ENCODE peak calls at places on chromosome 5, in five cellular contexts. One of them, this sample, is unnamed.

GRCh38 chr5:115050860-115051259 is 118.8 kb downstream of the TRIM36 start:
- DNase-seq in psoas muscle: no peak
- DNase-seq in fibroblast of lung: peak
- DNase-seq in skeletal muscle cell: no peak
- DNase-seq in upper lobe of right lung: no peak
- DNase-seq in this sample: no peak

GRCh38 chr5:150398432-150399157 is 14.1 kb downstream of the CD74 start:
- DNase-seq in upper lobe of right lung: no peak
- DNase-seq in psoas muscle: no peak
- DNase-seq in fibroblast of lung: no peak
- DNase-seq in skeletal muscle cell: no peak
- DNase-seq in this sample: no peak

GRCh38 chr5:56375011-56375410 is 141.9 kb upstream of the ANKRD55 start:
- DNase-seq in skeletal muscle cell: no peak
- DNase-seq in psoas muscle: no peak
- DNase-seq in upper lobe of right lung: no peak
- DNase-seq in fibroblast of lung: no peak
- DNase-seq in this sample: no peak

GRCh38 chr5:6187501-6187900 is 190.8 kb downstream of the MED10 start:
- DNase-seq in skeletal muscle cell: no peak
- DNase-seq in upper lobe of right lung: no peak
- DNase-seq in fibroblast of lung: no peak
- DNase-seq in psoas muscle: no peak
- DNase-seq in this sample: no peak

GRCh38 chr5:140631831-140632365 is 1.1 kb downstream of the CD14 start:
- DNase-seq in psoas muscle: peak
- DNase-seq in upper lobe of right lung: no peak
- DNase-seq in fibroblast of lung: no peak
- DNase-seq in skeletal muscle cell: no peak
- DNase-seq in this sample: no peak

GRCh38 chr5:95717439-95717838 is 13.7 kb upstream of the RHOBTB3 start:
- DNase-seq in skeletal muscle cell: no peak
- DNase-seq in psoas muscle: no peak
- DNase-seq in upper lobe of right lung: no peak
- DNase-seq in fibroblast of lung: no peak
- DNase-seq in this sample: no peak

GRCh38 chr5:1343931-1344901 is 683 bp downstream of the CLPTM1L start:
- DNase-seq in skeletal muscle cell: no peak
- DNase-seq in fibroblast of lung: peak
- DNase-seq in psoas muscle: no peak
- DNase-seq in upper lobe of right lung: no peak
- DNase-seq in this sample: no peak

GRCh38 chr5:112386716-112387115 is 32.4 kb downstream of the EPB41L4A start:
- DNase-seq in psoas muscle: no peak
- DNase-seq in upper lobe of right lung: no peak
- DNase-seq in skeletal muscle cell: no peak
- DNase-seq in fibroblast of lung: no peak
- DNase-seq in this sample: no peak

GRCh38 chr5:111495159-111495558 is 17.2 kb downstream of the STARD4 start:
- DNase-seq in upper lobe of right lung: no peak
- DNase-seq in skeletal muscle cell: no peak
- DNase-seq in psoas muscle: no peak
- DNase-seq in fibroblast of lung: no peak
- DNase-seq in this sample: no peak

GRCh38 chr5:179614745-179615144 is 8.7 kb downstream of the HNRNPH1 start:
- DNase-seq in skeletal muscle cell: no peak
- DNase-seq in psoas muscle: no peak
- DNase-seq in fibroblast of lung: no peak
- DNase-seq in upper lobe of right lung: peak
- DNase-seq in this sample: no peak

GRCh38 chr5:173745123-173745522 is 128.7 kb upstream of the BOD1 start:
- DNase-seq in psoas muscle: no peak
- DNase-seq in upper lobe of right lung: no peak
- DNase-seq in skeletal muscle cell: no peak
- DNase-seq in fibroblast of lung: no peak
- DNase-seq in this sample: peak

GRCh38 chr5:16918891-16919671 is 17.0 kb downstream of the MYO10 start:
- DNase-seq in fibroblast of lung: no peak
- DNase-seq in upper lobe of right lung: no peak
- DNase-seq in psoas muscle: no peak
- DNase-seq in skeletal muscle cell: no peak
- DNase-seq in this sample: no peak

GRCh38 chr5:139961435-139962157 is 81.5 kb downstream of the NRG2 start:
- DNase-seq in upper lobe of right lung: peak
- DNase-seq in skeletal muscle cell: no peak
- DNase-seq in psoas muscle: no peak
- DNase-seq in fibroblast of lung: no peak
- DNase-seq in this sample: no peak

GRCh38 chr5:79464695-79465332 is 49.1 kb downstream of the HOMER1 start:
- DNase-seq in upper lobe of right lung: no peak
- DNase-seq in psoas muscle: no peak
- DNase-seq in skeletal muscle cell: no peak
- DNase-seq in fibroblast of lung: no peak
- DNase-seq in this sample: no peak

GRCh38 chr5:154486427-154486866 is 8.4 kb upstream of the HAND1 start:
- DNase-seq in psoas muscle: no peak
- DNase-seq in fibroblast of lung: no peak
- DNase-seq in skeletal muscle cell: no peak
- DNase-seq in upper lobe of right lung: no peak
- DNase-seq in this sample: no peak

GRCh38 chr5:72649449-72649848 is 142.2 kb upstream of the ZNF366 start:
- DNase-seq in upper lobe of right lung: no peak
- DNase-seq in skeletal muscle cell: no peak
- DNase-seq in fibroblast of lung: peak
- DNase-seq in psoas muscle: no peak
- DNase-seq in this sample: no peak

GRCh38 chr5:91194861-91195460 is 188.2 kb downstream of the ARRDC3 start:
- DNase-seq in upper lobe of right lung: no peak
- DNase-seq in fibroblast of lung: no peak
- DNase-seq in psoas muscle: no peak
- DNase-seq in skeletal muscle cell: no peak
- DNase-seq in this sample: peak

GRCh38 chr5:72248352-72249032 is 71.5 kb downstream of the MRPS27 start:
- DNase-seq in fibroblast of lung: peak
- DNase-seq in psoas muscle: no peak
- DNase-seq in skeletal muscle cell: peak
- DNase-seq in upper lobe of right lung: no peak
- DNase-seq in this sample: no peak

GRCh38 chr5:443239-444151 is 519 bp downstream of the EXOC3 start:
- DNase-seq in upper lobe of right lung: peak
- DNase-seq in skeletal muscle cell: no peak
- DNase-seq in psoas muscle: peak
- DNase-seq in fibroblast of lung: no peak
- DNase-seq in this sample: peak

GRCh38 chr5:64147849-64148441 is 17.7 kb upstream of the RNF180 start:
- DNase-seq in upper lobe of right lung: peak
- DNase-seq in fibroblast of lung: peak
- DNase-seq in skeletal muscle cell: peak
- DNase-seq in psoas muscle: peak
- DNase-seq in this sample: peak

GRCh38 chr5:13695076-13695712 is 249.3 kb downstream of the DNAH5 start:
- DNase-seq in upper lobe of right lung: no peak
- DNase-seq in fibroblast of lung: no peak
- DNase-seq in skeletal muscle cell: no peak
- DNase-seq in psoas muscle: no peak
- DNase-seq in this sample: no peak

GRCh38 chr5:171577940-171578856 is 158.8 kb downstream of the FGF18 start:
- DNase-seq in skeletal muscle cell: no peak
- DNase-seq in upper lobe of right lung: no peak
- DNase-seq in psoas muscle: peak
- DNase-seq in fibroblast of lung: no peak
- DNase-seq in this sample: no peak

GRCh38 chr5:74567351-74567870 is 73.1 kb downstream of the ENC1 start:
- DNase-seq in fibroblast of lung: no peak
- DNase-seq in skeletal muscle cell: no peak
- DNase-seq in psoas muscle: no peak
- DNase-seq in upper lobe of right lung: no peak
- DNase-seq in this sample: peak

GRCh38 chr5:124343451-124343867 is 403.0 kb downstream of the ZNF608 start:
- DNase-seq in upper lobe of right lung: no peak
- DNase-seq in skeletal muscle cell: peak
- DNase-seq in fibroblast of lung: peak
- DNase-seq in psoas muscle: no peak
- DNase-seq in this sample: no peak

GRCh38 chr5:119353213-119353612 is 2.6 kb upstream of the TNFAIP8 start:
- DNase-seq in skeletal muscle cell: no peak
- DNase-seq in psoas muscle: no peak
- DNase-seq in upper lobe of right lung: no peak
- DNase-seq in fibroblast of lung: no peak
- DNase-seq in this sample: no peak

GRCh38 chr5:66207800-66208561 is 63.9 kb downstream of the SREK1 start:
- DNase-seq in skeletal muscle cell: no peak
- DNase-seq in upper lobe of right lung: no peak
- DNase-seq in psoas muscle: no peak
- DNase-seq in fibroblast of lung: peak
- DNase-seq in this sample: no peak

GRCh38 chr5:115948013-115948605 is 14.2 kb upstream of the LVRN start:
- DNase-seq in skeletal muscle cell: peak
- DNase-seq in upper lobe of right lung: no peak
- DNase-seq in fibroblast of lung: no peak
- DNase-seq in psoas muscle: peak
- DNase-seq in this sample: no peak

GRCh38 chr5:4294878-4295277 is 699.2 kb downstream of the IRX1 start:
- DNase-seq in fibroblast of lung: no peak
- DNase-seq in upper lobe of right lung: no peak
- DNase-seq in skeletal muscle cell: no peak
- DNase-seq in psoas muscle: no peak
- DNase-seq in this sample: no peak

GRCh38 chr5:77103457-77103856 is 16.4 kb upstream of the ZBED3 start:
- DNase-seq in skeletal muscle cell: no peak
- DNase-seq in upper lobe of right lung: no peak
- DNase-seq in psoas muscle: no peak
- DNase-seq in fibroblast of lung: no peak
- DNase-seq in this sample: no peak

GRCh38 chr5:85576666-85577065 is 1041.1 kb upstream of the COX7C start:
- DNase-seq in fibroblast of lung: no peak
- DNase-seq in psoas muscle: no peak
- DNase-seq in skeletal muscle cell: no peak
- DNase-seq in upper lobe of right lung: no peak
- DNase-seq in this sample: no peak

GRCh38 chr5:74184649-74185048 is 455.9 kb downstream of the ENC1 start:
- DNase-seq in fibroblast of lung: no peak
- DNase-seq in psoas muscle: no peak
- DNase-seq in upper lobe of right lung: no peak
- DNase-seq in skeletal muscle cell: no peak
- DNase-seq in this sample: no peak

GRCh38 chr5:171207256-171207866 is 101.7 kb upstream of the TLX3 start:
- DNase-seq in psoas muscle: no peak
- DNase-seq in upper lobe of right lung: no peak
- DNase-seq in skeletal muscle cell: peak
- DNase-seq in fibroblast of lung: peak
- DNase-seq in this sample: no peak

GRCh38 chr5:132815454-132815853 is 2.4 kb downstream of the SOWAHA start:
- DNase-seq in skeletal muscle cell: peak
- DNase-seq in fibroblast of lung: no peak
- DNase-seq in psoas muscle: no peak
- DNase-seq in upper lobe of right lung: no peak
- DNase-seq in this sample: no peak

GRCh38 chr5:106825379-106825778 is 845.4 kb downstream of the EFNA5 start:
- DNase-seq in skeletal muscle cell: no peak
- DNase-seq in fibroblast of lung: peak
- DNase-seq in upper lobe of right lung: no peak
- DNase-seq in psoas muscle: no peak
- DNase-seq in this sample: no peak

GRCh38 chr5:122907238-122907637 is 61.8 kb downstream of the SNX24 start:
- DNase-seq in psoas muscle: no peak
- DNase-seq in upper lobe of right lung: no peak
- DNase-seq in skeletal muscle cell: no peak
- DNase-seq in fibroblast of lung: peak
- DNase-seq in this sample: no peak

GRCh38 chr5:125717209-125717608 is 706.0 kb upstream of the GRAMD2B start:
- DNase-seq in upper lobe of right lung: no peak
- DNase-seq in fibroblast of lung: peak
- DNase-seq in psoas muscle: no peak
- DNase-seq in skeletal muscle cell: peak
- DNase-seq in this sample: no peak

GRCh38 chr5:39420482-39421145 is 4.2 kb downstream of the DAB2 start:
- DNase-seq in psoas muscle: peak
- DNase-seq in fibroblast of lung: peak
- DNase-seq in skeletal muscle cell: peak
- DNase-seq in upper lobe of right lung: no peak
- DNase-seq in this sample: no peak

GRCh38 chr5:72388652-72389051 is 68.5 kb downstream of the PTCD2 start:
- DNase-seq in psoas muscle: peak
- DNase-seq in upper lobe of right lung: no peak
- DNase-seq in skeletal muscle cell: no peak
- DNase-seq in fibroblast of lung: peak
- DNase-seq in this sample: no peak

GRCh38 chr5:102341918-102342317 is 45.8 kb upstream of the SLCO4C1 start:
- DNase-seq in fibroblast of lung: no peak
- DNase-seq in skeletal muscle cell: no peak
- DNase-seq in upper lobe of right lung: no peak
- DNase-seq in psoas muscle: no peak
- DNase-seq in this sample: no peak